ENCODE peak calls at places on chromosomes 16 and 17, in seven cellular contexts. Y, N, Q, G, D, L and B are unnamed samples.

GRCh38 chr17:8075081-8075480 is 12.4 kb downstream of the ALOX12B start:
- DNase-seq in Y (no peak), N (no peak), Q (no peak), G (no peak), D (no peak), L (no peak), B (no peak)

GRCh38 chr16:35449663-35450062 is 1990.3 kb downstream of the TP53TG3F start:
- DNase-seq in Y (no peak), N (no peak), Q (no peak), G (no peak), D (no peak), L (no peak), B (no peak)

GRCh38 chr17:2029911-2030778 is at the start of gene DPH1:
- DNase-seq in Y (no peak), N (peak), Q (peak), G (peak), D (peak), L (peak), B (peak)

GRCh38 chr17:76820039-76820438 is 48.2 kb upstream of the MGAT5B start:
- DNase-seq in Y (no peak), N (no peak), Q (peak), G (no peak), D (no peak), L (no peak), B (peak)

GRCh38 chr17:75345514-75346167 is 56.4 kb upstream of the SLC25A19 start:
- DNase-seq in Y (no peak), N (no peak), Q (no peak), G (peak), D (peak), L (no peak), B (no peak)

GRCh38 chr17:58333396-58334207 is 5.0 kb upstream of the TSPOAP1 start:
- DNase-seq in Y (no peak), N (no peak), Q (no peak), G (no peak), D (no peak), L (no peak), B (no peak)

GRCh38 chr17:49993423-49994037 is 1.5 kb downstream of the DLX3 start:
- DNase-seq in Y (no peak), N (no peak), Q (no peak), G (no peak), D (no peak), L (peak), B (no peak)

GRCh38 chr16:13062219-13062618 is 160.8 kb downstream of the SHISA9 start:
- DNase-seq in Y (no peak), N (no peak), Q (no peak), G (no peak), D (no peak), L (no peak), B (no peak)

GRCh38 chr16:84024854-84025253 is 17.7 kb downstream of the SLC38A8 start:
- DNase-seq in Y (no peak), N (no peak), Q (no peak), G (no peak), D (no peak), L (no peak), B (no peak)

GRCh38 chr16:47258874-47259461 is 115.2 kb upstream of the NETO2 start:
- DNase-seq in Y (no peak), N (no peak), Q (no peak), G (no peak), D (no peak), L (no peak), B (peak)

GRCh38 chr16:23420011-23420410 is 33.0 kb downstream of the COG7 start:
- DNase-seq in Y (no peak), N (no peak), Q (no peak), G (no peak), D (no peak), L (no peak), B (no peak)

GRCh38 chr16:68374961-68375660 is 64.3 kb downstream of the PRMT7 start:
- DNase-seq in Y (no peak), N (no peak), Q (no peak), G (no peak), D (no peak), L (no peak), B (no peak)

GRCh38 chr17:82297280-82297803 is 20.1 kb downstream of the CD7 start:
- DNase-seq in Y (peak), N (peak), Q (no peak), G (peak), D (peak), L (peak), B (no peak)

GRCh38 chr17:29390856-29391631 is 881 bp downstream of the TAOK1 start:
- DNase-seq in Y (no peak), N (no peak), Q (peak), G (no peak), D (no peak), L (peak), B (no peak)

GRCh38 chr17:58535431-58535830 is 21.0 kb upstream of the MTMR4 start:
- DNase-seq in Y (no peak), N (no peak), Q (no peak), G (no peak), D (no peak), L (no peak), B (no peak)

GRCh38 chr16:56838622-56839337 is 26.2 kb upstream of the SLC12A3 start:
- DNase-seq in Y (no peak), N (no peak), Q (no peak), G (no peak), D (no peak), L (no peak), B (no peak)

GRCh38 chr16:19175492-19176262 is 7.6 kb downstream of the SYT17 start:
- DNase-seq in Y (no peak), N (no peak), Q (no peak), G (no peak), D (no peak), L (no peak), B (no peak)

GRCh38 chr17:63358111-63358839 is 87.8 kb downstream of the CYB561 start:
- DNase-seq in Y (no peak), N (no peak), Q (no peak), G (no peak), D (no peak), L (no peak), B (no peak)

GRCh38 chr16:67216612-67217490 is 10.1 kb upstream of the TMEM208 start:
- DNase-seq in Y (no peak), N (no peak), Q (no peak), G (no peak), D (no peak), L (no peak), B (no peak)

GRCh38 chr16:6611535-6611934 is 721.1 kb upstream of the RBFOX1 start:
- DNase-seq in Y (no peak), N (no peak), Q (no peak), G (no peak), D (no peak), L (no peak), B (no peak)

GRCh38 chr16:58548378-58548777 is 33.1 kb downstream of the SETD6 start:
- DNase-seq in Y (no peak), N (no peak), Q (no peak), G (no peak), D (no peak), L (no peak), B (no peak)

GRCh38 chr17:35087731-35088646 is 24.5 kb upstream of the RFFL start:
- DNase-seq in Y (no peak), N (no peak), Q (peak), G (no peak), D (peak), L (peak), B (no peak)

GRCh38 chr16:89094252-89094901 is 725 bp downstream of the ACSF3 start:
- DNase-seq in Y (no peak), N (no peak), Q (no peak), G (no peak), D (no peak), L (no peak), B (no peak)

GRCh38 chr17:70017941-70018340 is 57.1 kb upstream of the KCNJ16 start:
- DNase-seq in Y (no peak), N (no peak), Q (no peak), G (no peak), D (no peak), L (no peak), B (no peak)

GRCh38 chr17:17510456-17511292 is 14.5 kb upstream of the RASD1 start:
- DNase-seq in Y (no peak), N (no peak), Q (no peak), G (no peak), D (no peak), L (no peak), B (no peak)

GRCh38 chr17:40345161-40346034 is 19.1 kb downstream of the GJD3 start:
- DNase-seq in Y (no peak), N (no peak), Q (no peak), G (no peak), D (no peak), L (peak), B (no peak)